ENCODE peak calls at places on chromosomes 11 and 22, in six cellular contexts. Z is esophagus squamous epithelium, D is IMR-90, O is adrenal gland, V is H1, C is breast epithelium. P is an unnamed sample.
A peak's percentile ranks its signal among the peaks of the same experiment; 100 is the strongest.

GRCh38 chr11:119055901-119056300 is 1.1 kb downstream of the HYOU1 start:
- DNase-seq in C (no peak), O (no peak), D (peak; percentile 37), V (no peak), Z (no peak), P (no peak)

GRCh38 chr11:20672575-20672974 is 3.2 kb downstream of the NELL1 start:
- DNase-seq in Z (no peak), V (no peak), C (no peak), D (no peak), O (no peak), P (no peak)

GRCh38 chr11:119113716-119114115 is 6.6 kb downstream of the C2CD2L start:
- DNase-seq in Z (no peak), V (no peak), O (no peak), C (no peak), D (no peak), P (no peak)

GRCh38 chr11:67648140-67648795 is 2.3 kb downstream of the ACY3 start:
- DNase-seq in D (no peak), O (no peak), C (no peak), V (no peak), Z (no peak), P (peak; percentile 78)

GRCh38 chr11:27391336-27392015 is 28.5 kb upstream of the CCDC34 start:
- DNase-seq in D (no peak), V (no peak), C (no peak), Z (no peak), O (no peak), P (no peak)

GRCh38 chr22:37223965-37224551 is 11.8 kb upstream of the SSTR3 start:
- DNase-seq in O (no peak), V (no peak), C (no peak), Z (no peak), D (no peak), P (peak; percentile 61)

GRCh38 chr11:129881570-129882170 is 13.7 kb downstream of the NFRKB start:
- DNase-seq in D (peak; percentile 21), V (no peak), O (no peak), Z (no peak), C (no peak), P (peak; percentile 27)

GRCh38 chr11:116173506-116173905 is 599.3 kb downstream of the BUD13 start:
- DNase-seq in D (no peak), O (no peak), V (no peak), Z (no peak), C (no peak), P (no peak)

GRCh38 chr11:313304-313786 is 495 bp upstream of the IFITM1 start:
- DNase-seq in Z (no peak), C (no peak), V (no peak), D (no peak), O (no peak), P (no peak)

GRCh38 chr22:29314537-29315285 is 786 bp downstream of the RASL10A start:
- DNase-seq in O (no peak), C (peak; percentile 49), D (no peak), V (no peak), Z (no peak), P (peak; percentile 39)

GRCh38 chr11:1050581-1051355 is 14.2 kb upstream of the MUC6 start:
- DNase-seq in O (peak; percentile 74), V (peak; percentile 49), C (peak; percentile 82), Z (no peak), D (peak; percentile 18), P (peak; percentile 98)

GRCh38 chr11:43925063-43925931 is 17.1 kb upstream of the C11orf96 start:
- DNase-seq in V (no peak), O (no peak), Z (no peak), C (no peak), D (peak; percentile 34), P (no peak)

GRCh38 chr11:105456950-105457349 is 152.9 kb upstream of the GRIA4 start:
- DNase-seq in V (no peak), O (no peak), D (no peak), C (no peak), Z (no peak), P (no peak)

GRCh38 chr22:20037419-20037818 is 16.5 kb downstream of the TANGO2 start:
- DNase-seq in D (no peak), Z (no peak), V (no peak), C (no peak), O (no peak), P (no peak)

GRCh38 chr22:38656256-38657148 is at the start of the genes CBY1 and FAM227A:
- DNase-seq in D (peak; percentile 76), O (peak; percentile 86), V (peak; percentile 65), Z (peak; percentile 58), C (peak; percentile 89), P (peak; percentile 96)
- TF ChIP-seq POLR2A in D (peak; percentile 74), O (no peak), V (peak; percentile 44), Z (no peak), C (peak; percentile 64), P (peak; percentile 31)

GRCh38 chr22:31588970-31589675 is 72.9 kb downstream of the PISD start:
- DNase-seq in C (no peak), D (no peak), Z (no peak), V (no peak), O (no peak), P (no peak)
- TF ChIP-seq POLR2A in C (no peak), D (no peak), Z (no peak), V (no peak), O (no peak), P (no peak)

GRCh38 chr11:126467471-126467870 is 112.0 kb downstream of the ST3GAL4 start:
- DNase-seq in V (no peak), D (no peak), C (no peak), Z (no peak), O (no peak), P (no peak)
- TF ChIP-seq POLR2A in V (no peak), D (no peak), C (no peak), Z (no peak), O (no peak), P (no peak)

DNA sequence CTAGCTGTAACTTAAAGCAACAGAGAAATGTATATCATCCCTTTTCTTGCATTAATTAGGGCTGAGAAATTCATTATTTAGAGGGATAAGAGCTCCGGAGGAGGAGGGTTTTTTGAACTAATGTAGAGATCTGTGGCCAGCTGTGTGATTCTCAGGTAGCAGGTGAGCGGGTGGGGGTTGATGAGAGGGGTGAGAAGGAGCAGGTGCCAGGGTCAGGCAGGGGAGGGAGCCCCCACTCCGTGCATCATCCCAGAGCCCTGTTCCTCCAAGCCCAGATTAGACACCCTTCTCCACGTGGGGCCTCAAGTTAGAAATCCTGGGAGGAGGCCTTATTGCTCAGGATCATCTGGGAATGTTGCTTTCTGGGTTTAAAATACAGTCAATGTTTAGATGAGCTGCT is 24.9 kb downstream of the ZBTB16 start:
- DNase-seq in V (no peak), D (no peak), Z (no peak), C (no peak), O (no peak), P (no peak)
- TF ChIP-seq POLR2A in V (no peak), D (no peak), Z (no peak), C (no peak), O (no peak), P (no peak)

GRCh38 chr11:64967376-64967775 is 4.5 kb downstream of the MAJIN start:
- DNase-seq in C (no peak), Z (no peak), O (no peak), V (no peak), D (no peak), P (no peak)

GRCh38 chr11:64969209-64969608 is 2.7 kb downstream of the MAJIN start:
- DNase-seq in D (peak; percentile 81), C (no peak), O (no peak), V (no peak), Z (no peak), P (no peak)

GRCh38 chr11:64970731-64971151 is 1.2 kb downstream of the MAJIN start:
- DNase-seq in D (no peak), Z (no peak), O (no peak), C (no peak), V (no peak), P (no peak)

GRCh38 chr11:64974124-64974523 is 2.2 kb upstream of the MAJIN start:
- DNase-seq in O (no peak), D (no peak), C (no peak), Z (no peak), V (no peak), P (no peak)

GRCh38 chr11:64971421-64972233 is at the start of gene MAJIN:
- DNase-seq in O (peak; percentile 91), C (peak; percentile 69), D (peak; percentile 41), Z (no peak), V (peak; percentile 71), P (no peak)
- TF ChIP-seq POLR2A in O (no peak), C (no peak), D (no peak), Z (no peak), V (no peak), P (no peak)